ENCODE peak calls at places on chromosome 20, in ten cellular contexts. Q is upper lobe of right lung, W is heart right ventricle, T is stomach, J is IMR-90, Y is transverse colon, Z is tibial artery, O is left lung, V is Peyer's patch, N is fibroblast of lung. F is an unnamed sample.

GRCh38 chr20:23049201-23049932 is at the start of gene THBD:
- DNase-seq in Q (peak; percentile 88), W (peak; percentile 88), T (peak; percentile 76), J (peak; percentile 12), Y (peak; percentile 56), Z (peak; percentile 88), O (peak; percentile 96), V (no peak), N (peak; percentile 60), F (peak; percentile 93)

GRCh38 chr20:64035066-64035932 is 683 bp upstream of the C20orf204 start:
- DNase-seq in Q (peak; percentile 62), W (no peak), T (no peak), J (no peak), Y (no peak), Z (no peak), O (no peak), V (no peak), N (no peak), F (no peak)

GRCh38 chr20:46057856-46058655 is 29.0 kb downstream of the SLC12A5 start:
- DNase-seq in Q (peak; percentile 76), W (peak; percentile 29), T (peak; percentile 35), J (peak; percentile 47), Y (peak; percentile 16), Z (peak; percentile 59), O (peak; percentile 94), V (peak; percentile 20), N (peak; percentile 62), F (no peak)

GRCh38 chr20:6974819-6975218 is 207.3 kb downstream of the BMP2 start:
- DNase-seq in Q (no peak), W (no peak), T (no peak), J (no peak), Y (no peak), Z (no peak), O (no peak), V (no peak), N (no peak), F (no peak)

GRCh38 chr20:12047838-12048432 is 130.2 kb downstream of the BTBD3 start:
- DNase-seq in Q (no peak), W (no peak), T (no peak), J (peak; percentile 74), Y (no peak), Z (no peak), O (no peak), V (no peak), N (peak; percentile 49), F (no peak)

GRCh38 chr20:46376196-46376785 is 30.1 kb downstream of the ELMO2 start:
- DNase-seq in Q (no peak), W (no peak), T (no peak), J (no peak), Y (no peak), Z (no peak), O (no peak), V (no peak), N (no peak), F (no peak)

GRCh38 chr20:22743426-22743825 is 159.1 kb upstream of the FOXA2 start:
- DNase-seq in Q (no peak), W (no peak), T (no peak), J (no peak), Y (no peak), Z (no peak), O (no peak), V (no peak), N (no peak), F (no peak)

GRCh38 chr20:46117704-46118467 is at the start of gene CD40:
- DNase-seq in Q (peak; percentile 95), W (peak; percentile 88), T (peak; percentile 86), J (peak; percentile 23), Y (peak; percentile 88), Z (peak; percentile 91), O (peak; percentile 93), V (peak; percentile 92), N (peak; percentile 59), F (peak; percentile 96)

GRCh38 chr20:23166563-23166962 is 80.4 kb upstream of the CD93 start:
- DNase-seq in Q (no peak), W (no peak), T (no peak), J (no peak), Y (no peak), Z (no peak), O (no peak), V (no peak), N (no peak), F (no peak)

GRCh38 chr20:4720121-4720976 is 1.4 kb upstream of the PRND start:
- DNase-seq in Q (peak; percentile 81), W (peak; percentile 83), T (peak; percentile 72), J (peak; percentile 67), Y (peak; percentile 83), Z (peak; percentile 68), O (peak; percentile 87), V (peak; percentile 88), N (peak; percentile 82), F (peak; percentile 89)

GRCh38 chr20:17859002-17859615 is 109.5 kb downstream of the SNX5 start:
- DNase-seq in Q (peak; percentile 63), W (no peak), T (peak; percentile 56), J (no peak), Y (no peak), Z (no peak), O (no peak), V (peak; percentile 43), N (no peak), F (no peak)

GRCh38 chr20:2771631-2772080 is 28.8 kb downstream of the CPXM1 start:
- DNase-seq in Q (no peak), W (no peak), T (no peak), J (peak; percentile 18), Y (no peak), Z (no peak), O (peak; percentile 32), V (no peak), N (no peak), F (no peak)

GRCh38 chr20:46406986-46407670 is 713 bp upstream of the ELMO2 start:
- DNase-seq in Q (peak; percentile 89), W (peak; percentile 48), T (peak; percentile 79), J (peak; percentile 15), Y (peak; percentile 88), Z (peak; percentile 51), O (peak; percentile 89), V (peak; percentile 81), N (no peak), F (peak; percentile 92)

GRCh38 chr20:41177636-41178035 is 40.3 kb downstream of the PLCG1 start:
- DNase-seq in Q (no peak), W (peak; percentile 72), T (peak; percentile 22), J (peak; percentile 87), Y (peak; percentile 20), Z (peak; percentile 71), O (no peak), V (peak; percentile 12), N (peak; percentile 78), F (peak; percentile 85)

DNA sequence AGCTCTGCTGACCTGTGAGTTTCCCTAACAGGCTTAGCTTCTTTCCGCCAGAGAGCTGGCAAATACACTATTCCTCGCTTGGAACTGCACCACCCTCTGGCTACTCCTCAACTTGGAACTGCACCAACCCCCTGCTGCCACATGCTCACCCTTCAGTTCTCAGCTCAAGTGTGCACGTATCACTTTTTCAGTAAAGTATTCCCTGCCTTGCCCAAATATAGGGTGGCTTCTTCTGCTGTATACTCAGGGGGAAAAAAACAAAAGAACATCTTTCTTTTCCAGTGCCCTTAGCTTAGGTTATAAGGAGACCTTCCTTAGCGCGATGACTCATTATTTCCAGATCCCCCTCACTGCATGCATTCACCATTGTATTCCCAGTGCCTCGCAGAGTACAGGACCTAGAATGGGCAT is 21.2 kb downstream of the GNAS-AS1 start:
- DNase-seq in Q (no peak), W (peak; percentile 49), T (no peak), J (peak; percentile 4), Y (no peak), Z (no peak), O (no peak), V (no peak), N (no peak), F (no peak)
- TF ChIP-seq CTCF in Q (no peak), W (peak; percentile 12), T (no peak), J (no peak), Y (no peak), Z (no peak), O (no peak), V (no peak), N (no peak), F (no peak)

DNA sequence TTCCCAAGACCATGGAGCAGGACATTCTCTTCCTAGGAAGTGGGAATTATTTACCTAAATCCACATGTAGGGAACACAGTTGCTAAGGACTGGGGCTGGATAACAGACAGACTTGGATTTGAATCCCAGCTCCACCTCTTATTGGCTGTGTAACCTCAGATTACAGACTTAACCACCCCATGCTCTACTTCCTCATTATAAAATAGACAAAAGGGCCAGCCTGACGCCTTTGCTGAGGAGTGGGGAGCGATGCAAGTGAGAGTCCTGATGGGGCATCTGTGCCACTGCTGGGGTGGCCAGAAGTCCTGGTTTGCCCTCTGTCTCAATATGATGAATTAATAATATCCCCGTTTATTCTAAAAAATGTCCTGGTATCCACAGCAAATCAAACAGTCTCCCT is 46.8 kb downstream of the SPATA2 start:
- DNase-seq in Q (no peak), W (no peak), T (no peak), J (no peak), Y (no peak), Z (no peak), O (no peak), V (no peak), N (no peak), F (no peak)
- H3K27ac ChIP-seq in Q (no peak overlapping the region), W (no peak overlapping the region), T (no peak overlapping the region), J (no peak overlapping the region), Y (no peak overlapping the region), Z (peak overlapping the region; percentile 68), O (no peak overlapping the region), V (no peak overlapping the region), N (no peak overlapping the region), F (no peak overlapping the region)

GRCh38 chr20:62168890-62169435 is 13.9 kb upstream of the MTG2 start:
- DNase-seq in Q (no peak), W (no peak), T (no peak), J (no peak), Y (no peak), Z (no peak), O (peak; percentile 56), V (no peak), N (no peak), F (no peak)

GRCh38 chr20:62164879-62165761 is 17.7 kb upstream of the MTG2 start:
- DNase-seq in Q (no peak), W (no peak), T (no peak), J (no peak), Y (no peak), Z (no peak), O (peak; percentile 36), V (no peak), N (no peak), F (no peak)

GRCh38 chr20:62165762-62166399 is 16.9 kb upstream of the MTG2 start:
- DNase-seq in Q (no peak), W (no peak), T (no peak), J (no peak), Y (no peak), Z (no peak), O (peak; percentile 74), V (no peak), N (peak; percentile 37), F (no peak)

GRCh38 chr20:62168061-62168460 is 14.8 kb upstream of the MTG2 start:
- DNase-seq in Q (no peak), W (no peak), T (no peak), J (no peak), Y (no peak), Z (no peak), O (peak; percentile 5), V (no peak), N (no peak), F (no peak)

GRCh38 chr20:62167474-62167873 is 15.4 kb upstream of the MTG2 start:
- DNase-seq in Q (no peak), W (no peak), T (no peak), J (no peak), Y (no peak), Z (no peak), O (peak; percentile 41), V (no peak), N (no peak), F (no peak)
- H3K36me3 ChIP-seq in Q (peaks cover 45% of the 10 kb centered on the region), W (no peaks in the 10 kb centered on the region), T (peaks cover 84% of the 10 kb centered on the region), J (peaks cover 48% of the 10 kb centered on the region), Y (no peaks in the 10 kb centered on the region), Z (peaks cover 89% of the 10 kb centered on the region), O (peaks cover 3% of the 10 kb centered on the region), V (peaks cover 60% of the 10 kb centered on the region), N (peaks cover 22% of the 10 kb centered on the region), F (peaks cover 34% of the 10 kb centered on the region)

GRCh38 chr20:19807901-19808300 is 49.8 kb downstream of the RIN2 start:
- DNase-seq in Q (no peak), W (no peak), T (no peak), J (peak; percentile 52), Y (no peak), Z (no peak), O (no peak), V (no peak), N (no peak), F (no peak)
- TF ChIP-seq CTCF in Q (no peak), W (no peak), T (no peak), J (no peak), Y (no peak), Z (no peak), O (no peak), V (no peak), N (no peak), F (no peak)